ENCODE peak calls at places on chromosome 20, in nine cellular contexts. One of them, this sample, is unnamed.

GRCh38 chr20:37518606-37519507 is 2.2 kb upstream of the NNAT start:
- DNase-seq in iris pigment epithelial cell: no peak
- DNase-seq in cardiac muscle cell: no peak
- DNase-seq in CD14-positive monocyte: no peak
- DNase-seq in neural crest cell: no peak
- DNase-seq in IMR-90: no peak
- DNase-seq in AG08396: no peak
- DNase-seq in activated T-helper 1 cell treated with anti-CD3 and anti-CD28 coated beads, Interleukin-2, amount 50 U/mL, for 16 hours: no peak
- DNase-seq in CD8-positive, alpha-beta memory T cell: no peak
- DNase-seq in this sample: no peak

GRCh38 chr20:18973499-18974173 is 160.1 kb downstream of the SCP2D1 start:
- DNase-seq in iris pigment epithelial cell: no peak
- DNase-seq in cardiac muscle cell: no peak
- DNase-seq in CD14-positive monocyte: no peak
- DNase-seq in neural crest cell: no peak
- DNase-seq in IMR-90: no peak
- DNase-seq in AG08396: no peak
- DNase-seq in activated T-helper 1 cell treated with anti-CD3 and anti-CD28 coated beads, Interleukin-2, amount 50 U/mL, for 16 hours: no peak
- DNase-seq in CD8-positive, alpha-beta memory T cell: no peak
- DNase-seq in this sample: no peak

GRCh38 chr20:60257671-60258070 is 299.4 kb downstream of the CDH26 start:
- DNase-seq in iris pigment epithelial cell: no peak
- DNase-seq in cardiac muscle cell: no peak
- DNase-seq in CD14-positive monocyte: no peak
- DNase-seq in neural crest cell: no peak
- DNase-seq in IMR-90: no peak
- DNase-seq in AG08396: no peak
- DNase-seq in activated T-helper 1 cell treated with anti-CD3 and anti-CD28 coated beads, Interleukin-2, amount 50 U/mL, for 16 hours: no peak
- DNase-seq in CD8-positive, alpha-beta memory T cell: no peak
- DNase-seq in this sample: no peak

GRCh38 chr20:62938105-62938888 is at the start of gene GID8:
- DNase-seq in iris pigment epithelial cell: peak; percentile 60
- DNase-seq in cardiac muscle cell: peak; percentile 57
- DNase-seq in CD14-positive monocyte: no peak
- DNase-seq in neural crest cell: peak; percentile 43
- DNase-seq in IMR-90: peak; percentile 33
- DNase-seq in AG08396: peak; percentile 70
- DNase-seq in activated T-helper 1 cell treated with anti-CD3 and anti-CD28 coated beads, Interleukin-2, amount 50 U/mL, for 16 hours: no peak
- DNase-seq in CD8-positive, alpha-beta memory T cell: no peak
- DNase-seq in this sample: no peak

GRCh38 chr20:58212636-58213035 is 15.8 kb downstream of the ANKRD60 start:
- DNase-seq in iris pigment epithelial cell: no peak
- DNase-seq in cardiac muscle cell: no peak
- DNase-seq in CD14-positive monocyte: no peak
- DNase-seq in neural crest cell: no peak
- DNase-seq in IMR-90: no peak
- DNase-seq in AG08396: no peak
- DNase-seq in activated T-helper 1 cell treated with anti-CD3 and anti-CD28 coated beads, Interleukin-2, amount 50 U/mL, for 16 hours: no peak
- DNase-seq in CD8-positive, alpha-beta memory T cell: no peak
- DNase-seq in this sample: peak; percentile 43

GRCh38 chr20:57662313-57663240 is 42.4 kb upstream of the ZBP1 start:
- DNase-seq in iris pigment epithelial cell: no peak
- DNase-seq in cardiac muscle cell: no peak
- DNase-seq in CD14-positive monocyte: peak; percentile 30
- DNase-seq in neural crest cell: no peak
- DNase-seq in IMR-90: no peak
- DNase-seq in AG08396: no peak
- DNase-seq in activated T-helper 1 cell treated with anti-CD3 and anti-CD28 coated beads, Interleukin-2, amount 50 U/mL, for 16 hours: no peak
- DNase-seq in CD8-positive, alpha-beta memory T cell: no peak
- DNase-seq in this sample: no peak

GRCh38 chr20:33679758-33680485 is 5.7 kb upstream of the NECAB3 start:
- DNase-seq in iris pigment epithelial cell: no peak
- DNase-seq in cardiac muscle cell: no peak
- DNase-seq in CD14-positive monocyte: no peak
- DNase-seq in neural crest cell: no peak
- DNase-seq in IMR-90: no peak
- DNase-seq in AG08396: no peak
- DNase-seq in activated T-helper 1 cell treated with anti-CD3 and anti-CD28 coated beads, Interleukin-2, amount 50 U/mL, for 16 hours: no peak
- DNase-seq in CD8-positive, alpha-beta memory T cell: no peak
- DNase-seq in this sample: no peak

GRCh38 chr20:13510837-13511488 is 127.8 kb downstream of the TASP1 start:
- DNase-seq in iris pigment epithelial cell: no peak
- DNase-seq in cardiac muscle cell: no peak
- DNase-seq in CD14-positive monocyte: no peak
- DNase-seq in neural crest cell: no peak
- DNase-seq in IMR-90: no peak
- DNase-seq in AG08396: no peak
- DNase-seq in activated T-helper 1 cell treated with anti-CD3 and anti-CD28 coated beads, Interleukin-2, amount 50 U/mL, for 16 hours: no peak
- DNase-seq in CD8-positive, alpha-beta memory T cell: no peak
- DNase-seq in this sample: no peak

GRCh38 chr20:2210646-2211556 is 84.9 kb upstream of the TGM3 start:
- DNase-seq in iris pigment epithelial cell: peak; percentile 65
- DNase-seq in cardiac muscle cell: peak; percentile 89
- DNase-seq in CD14-positive monocyte: peak; percentile 94
- DNase-seq in neural crest cell: no peak
- DNase-seq in IMR-90: peak; percentile 75
- DNase-seq in AG08396: peak; percentile 34
- DNase-seq in activated T-helper 1 cell treated with anti-CD3 and anti-CD28 coated beads, Interleukin-2, amount 50 U/mL, for 16 hours: no peak
- DNase-seq in CD8-positive, alpha-beta memory T cell: no peak
- DNase-seq in this sample: no peak

GRCh38 chr20:24421071-24421470 is 48.4 kb upstream of the SYNDIG1 start:
- DNase-seq in iris pigment epithelial cell: no peak
- DNase-seq in cardiac muscle cell: no peak
- DNase-seq in CD14-positive monocyte: no peak
- DNase-seq in neural crest cell: no peak
- DNase-seq in IMR-90: no peak
- DNase-seq in AG08396: no peak
- DNase-seq in activated T-helper 1 cell treated with anti-CD3 and anti-CD28 coated beads, Interleukin-2, amount 50 U/mL, for 16 hours: no peak
- DNase-seq in CD8-positive, alpha-beta memory T cell: no peak
- DNase-seq in this sample: no peak

GRCh38 chr20:57508381-57508780 is 16.6 kb downstream of the CTCFL start:
- DNase-seq in iris pigment epithelial cell: no peak
- DNase-seq in cardiac muscle cell: no peak
- DNase-seq in CD14-positive monocyte: no peak
- DNase-seq in neural crest cell: no peak
- DNase-seq in IMR-90: no peak
- DNase-seq in AG08396: no peak
- DNase-seq in activated T-helper 1 cell treated with anti-CD3 and anti-CD28 coated beads, Interleukin-2, amount 50 U/mL, for 16 hours: no peak
- DNase-seq in CD8-positive, alpha-beta memory T cell: no peak
- DNase-seq in this sample: no peak

GRCh38 chr20:64216036-64216435 is 39.5 kb upstream of the PCMTD2 start:
- DNase-seq in iris pigment epithelial cell: no peak
- DNase-seq in cardiac muscle cell: peak; percentile 11
- DNase-seq in CD14-positive monocyte: no peak
- DNase-seq in neural crest cell: no peak
- DNase-seq in IMR-90: no peak
- DNase-seq in AG08396: no peak
- DNase-seq in activated T-helper 1 cell treated with anti-CD3 and anti-CD28 coated beads, Interleukin-2, amount 50 U/mL, for 16 hours: no peak
- DNase-seq in CD8-positive, alpha-beta memory T cell: no peak
- DNase-seq in this sample: no peak

GRCh38 chr20:46011631-46012482 is 3.1 kb downstream of the MMP9 start:
- DNase-seq in iris pigment epithelial cell: peak; percentile 53
- DNase-seq in cardiac muscle cell: peak; percentile 50
- DNase-seq in CD14-positive monocyte: peak; percentile 64
- DNase-seq in neural crest cell: no peak
- DNase-seq in IMR-90: peak; percentile 15
- DNase-seq in AG08396: peak; percentile 66
- DNase-seq in activated T-helper 1 cell treated with anti-CD3 and anti-CD28 coated beads, Interleukin-2, amount 50 U/mL, for 16 hours: no peak
- DNase-seq in CD8-positive, alpha-beta memory T cell: no peak
- DNase-seq in this sample: peak; percentile 97

GRCh38 chr20:1467082-1467354 is 369 bp upstream of the NSFL1C start:
- DNase-seq in iris pigment epithelial cell: no peak
- DNase-seq in cardiac muscle cell: no peak
- DNase-seq in CD14-positive monocyte: no peak
- DNase-seq in neural crest cell: no peak
- DNase-seq in IMR-90: no peak
- DNase-seq in AG08396: no peak
- DNase-seq in activated T-helper 1 cell treated with anti-CD3 and anti-CD28 coated beads, Interleukin-2, amount 50 U/mL, for 16 hours: no peak
- DNase-seq in CD8-positive, alpha-beta memory T cell: no peak
- DNase-seq in this sample: no peak

GRCh38 chr20:32945710-32946221 is 58.5 kb downstream of the SUN5 start:
- DNase-seq in iris pigment epithelial cell: peak; percentile 43
- DNase-seq in cardiac muscle cell: peak; percentile 43
- DNase-seq in CD14-positive monocyte: no peak
- DNase-seq in neural crest cell: no peak
- DNase-seq in IMR-90: peak; percentile 34
- DNase-seq in AG08396: peak; percentile 40
- DNase-seq in activated T-helper 1 cell treated with anti-CD3 and anti-CD28 coated beads, Interleukin-2, amount 50 U/mL, for 16 hours: no peak
- DNase-seq in CD8-positive, alpha-beta memory T cell: peak; percentile 58
- DNase-seq in this sample: no peak

GRCh38 chr20:50848846-50849673 is 54.2 kb downstream of the BCAS4 start:
- DNase-seq in iris pigment epithelial cell: no peak
- DNase-seq in cardiac muscle cell: no peak
- DNase-seq in CD14-positive monocyte: no peak
- DNase-seq in neural crest cell: no peak
- DNase-seq in IMR-90: no peak
- DNase-seq in AG08396: no peak
- DNase-seq in activated T-helper 1 cell treated with anti-CD3 and anti-CD28 coated beads, Interleukin-2, amount 50 U/mL, for 16 hours: no peak
- DNase-seq in CD8-positive, alpha-beta memory T cell: no peak
- DNase-seq in this sample: no peak

GRCh38 chr20:4795394-4795793 is 73.7 kb downstream of the PRND start:
- DNase-seq in iris pigment epithelial cell: peak; percentile 80
- DNase-seq in cardiac muscle cell: peak; percentile 74
- DNase-seq in CD14-positive monocyte: peak; percentile 82
- DNase-seq in neural crest cell: no peak
- DNase-seq in IMR-90: peak; percentile 80
- DNase-seq in AG08396: peak; percentile 78
- DNase-seq in activated T-helper 1 cell treated with anti-CD3 and anti-CD28 coated beads, Interleukin-2, amount 50 U/mL, for 16 hours: no peak
- DNase-seq in CD8-positive, alpha-beta memory T cell: no peak
- DNase-seq in this sample: no peak

GRCh38 chr20:48962976-48963730 is 41.6 kb downstream of the ARFGEF2 start:
- DNase-seq in iris pigment epithelial cell: no peak
- DNase-seq in cardiac muscle cell: no peak
- DNase-seq in CD14-positive monocyte: no peak
- DNase-seq in neural crest cell: no peak
- DNase-seq in IMR-90: no peak
- DNase-seq in AG08396: no peak
- DNase-seq in activated T-helper 1 cell treated with anti-CD3 and anti-CD28 coated beads, Interleukin-2, amount 50 U/mL, for 16 hours: no peak
- DNase-seq in CD8-positive, alpha-beta memory T cell: no peak
- DNase-seq in this sample: no peak

GRCh38 chr20:24147961-24148360 is 159.4 kb upstream of the GGTLC1 start:
- DNase-seq in iris pigment epithelial cell: no peak
- DNase-seq in cardiac muscle cell: no peak
- DNase-seq in CD14-positive monocyte: no peak
- DNase-seq in neural crest cell: no peak
- DNase-seq in IMR-90: no peak
- DNase-seq in AG08396: no peak
- DNase-seq in activated T-helper 1 cell treated with anti-CD3 and anti-CD28 coated beads, Interleukin-2, amount 50 U/mL, for 16 hours: no peak
- DNase-seq in CD8-positive, alpha-beta memory T cell: no peak
- DNase-seq in this sample: no peak

GRCh38 chr20:50389437-50389807 is 120.8 kb upstream of the PTPN1 start:
- DNase-seq in iris pigment epithelial cell: no peak
- DNase-seq in cardiac muscle cell: no peak
- DNase-seq in CD14-positive monocyte: no peak
- DNase-seq in neural crest cell: no peak
- DNase-seq in IMR-90: no peak
- DNase-seq in AG08396: no peak
- DNase-seq in activated T-helper 1 cell treated with anti-CD3 and anti-CD28 coated beads, Interleukin-2, amount 50 U/mL, for 16 hours: no peak
- DNase-seq in CD8-positive, alpha-beta memory T cell: no peak
- DNase-seq in this sample: no peak

GRCh38 chr20:22430746-22431168 is 153.6 kb downstream of the FOXA2 start:
- DNase-seq in iris pigment epithelial cell: no peak
- DNase-seq in cardiac muscle cell: no peak
- DNase-seq in CD14-positive monocyte: no peak
- DNase-seq in neural crest cell: no peak
- DNase-seq in IMR-90: no peak
- DNase-seq in AG08396: no peak
- DNase-seq in activated T-helper 1 cell treated with anti-CD3 and anti-CD28 coated beads, Interleukin-2, amount 50 U/mL, for 16 hours: no peak
- DNase-seq in CD8-positive, alpha-beta memory T cell: no peak
- DNase-seq in this sample: no peak

GRCh38 chr20:32535953-32536823 is 48.9 kb downstream of the NOL4L start:
- DNase-seq in iris pigment epithelial cell: no peak
- DNase-seq in cardiac muscle cell: peak; percentile 22
- DNase-seq in CD14-positive monocyte: no peak
- DNase-seq in neural crest cell: peak; percentile 51
- DNase-seq in IMR-90: peak; percentile 6
- DNase-seq in AG08396: peak; percentile 63
- DNase-seq in activated T-helper 1 cell treated with anti-CD3 and anti-CD28 coated beads, Interleukin-2, amount 50 U/mL, for 16 hours: peak; percentile 66
- DNase-seq in CD8-positive, alpha-beta memory T cell: peak; percentile 75
- DNase-seq in this sample: peak; percentile 82

GRCh38 chr20:46963196-46963529 is 68.5 kb downstream of the EYA2 start:
- DNase-seq in iris pigment epithelial cell: no peak
- DNase-seq in cardiac muscle cell: no peak
- DNase-seq in CD14-positive monocyte: no peak
- DNase-seq in neural crest cell: no peak
- DNase-seq in IMR-90: no peak
- DNase-seq in AG08396: no peak
- DNase-seq in activated T-helper 1 cell treated with anti-CD3 and anti-CD28 coated beads, Interleukin-2, amount 50 U/mL, for 16 hours: no peak
- DNase-seq in CD8-positive, alpha-beta memory T cell: no peak
- DNase-seq in this sample: no peak

GRCh38 chr20:46283426-46283825 is 24.9 kb downstream of the CDH22 start:
- DNase-seq in iris pigment epithelial cell: no peak
- DNase-seq in cardiac muscle cell: no peak
- DNase-seq in CD14-positive monocyte: no peak
- DNase-seq in neural crest cell: no peak
- DNase-seq in IMR-90: no peak
- DNase-seq in AG08396: no peak
- DNase-seq in activated T-helper 1 cell treated with anti-CD3 and anti-CD28 coated beads, Interleukin-2, amount 50 U/mL, for 16 hours: no peak
- DNase-seq in CD8-positive, alpha-beta memory T cell: no peak
- DNase-seq in this sample: no peak

GRCh38 chr20:45061244-45061643 is 39.7 kb downstream of the KCNS1 start:
- DNase-seq in iris pigment epithelial cell: peak; percentile 96
- DNase-seq in cardiac muscle cell: peak; percentile 86
- DNase-seq in CD14-positive monocyte: no peak
- DNase-seq in neural crest cell: no peak
- DNase-seq in IMR-90: peak; percentile 93
- DNase-seq in AG08396: peak; percentile 73
- DNase-seq in activated T-helper 1 cell treated with anti-CD3 and anti-CD28 coated beads, Interleukin-2, amount 50 U/mL, for 16 hours: no peak
- DNase-seq in CD8-positive, alpha-beta memory T cell: no peak
- DNase-seq in this sample: no peak

GRCh38 chr20:53034899-53035298 is 62.7 kb downstream of the TSHZ2 start:
- DNase-seq in iris pigment epithelial cell: no peak
- DNase-seq in cardiac muscle cell: no peak
- DNase-seq in CD14-positive monocyte: no peak
- DNase-seq in neural crest cell: no peak
- DNase-seq in IMR-90: no peak
- DNase-seq in AG08396: no peak
- DNase-seq in activated T-helper 1 cell treated with anti-CD3 and anti-CD28 coated beads, Interleukin-2, amount 50 U/mL, for 16 hours: no peak
- DNase-seq in CD8-positive, alpha-beta memory T cell: no peak
- DNase-seq in this sample: no peak

GRCh38 chr20:26208296-26209091 is 511.8 kb upstream of the ZNF337 start:
- DNase-seq in iris pigment epithelial cell: no peak
- DNase-seq in cardiac muscle cell: peak; percentile 12
- DNase-seq in CD14-positive monocyte: peak; percentile 44
- DNase-seq in neural crest cell: peak; percentile 40
- DNase-seq in IMR-90: no peak
- DNase-seq in AG08396: peak; percentile 18
- DNase-seq in activated T-helper 1 cell treated with anti-CD3 and anti-CD28 coated beads, Interleukin-2, amount 50 U/mL, for 16 hours: peak; percentile 23
- DNase-seq in CD8-positive, alpha-beta memory T cell: peak; percentile 67
- DNase-seq in this sample: no peak

GRCh38 chr20:23265226-23265625 is 85.4 kb upstream of the NXT1 start:
- DNase-seq in iris pigment epithelial cell: peak; percentile 24
- DNase-seq in cardiac muscle cell: peak; percentile 55
- DNase-seq in CD14-positive monocyte: no peak
- DNase-seq in neural crest cell: no peak
- DNase-seq in IMR-90: peak; percentile 41
- DNase-seq in AG08396: no peak
- DNase-seq in activated T-helper 1 cell treated with anti-CD3 and anti-CD28 coated beads, Interleukin-2, amount 50 U/mL, for 16 hours: no peak
- DNase-seq in CD8-positive, alpha-beta memory T cell: no peak
- DNase-seq in this sample: no peak